ENCODE peak calls at places on chromosome 5, in five cellular contexts. J is A549, D is K562, L is HepG2, Z is H1. G is an unnamed sample.

GRCh38 chr5:154058055-154059038 is 19.6 kb downstream of the MFAP3 start:
- DNase-seq in J (no peak), Z (no peak), D (no peak), L (no peak), G (no peak)

GRCh38 chr5:137735531-137736284 is at the start of gene KLHL3:
- DNase-seq in J (no peak), L (peak; percentile 13), Z (peak; percentile 87), D (no peak), G (peak; percentile 81)

GRCh38 chr5:38148021-38148625 is 110.2 kb upstream of the EGFLAM start:
- DNase-seq in J (no peak), D (no peak), L (peak; percentile 99), Z (no peak), G (no peak)

GRCh38 chr5:134255418-134256150 is 29.7 kb upstream of the PPP2CA start:
- DNase-seq in D (no peak), Z (no peak), L (no peak), J (no peak), G (peak; percentile 61)

GRCh38 chr5:163914911-163915310 is 409.5 kb downstream of the MAT2B start:
- DNase-seq in L (no peak), J (no peak), D (no peak), Z (no peak), G (no peak)

GRCh38 chr5:167280111-167280510 is 1011.3 kb upstream of the WWC1 start:
- DNase-seq in Z (no peak), L (no peak), D (no peak), J (no peak), G (no peak)

GRCh38 chr5:158390556-158390955 is 531.6 kb upstream of the CLINT1 start:
- DNase-seq in D (no peak), J (no peak), L (no peak), Z (no peak), G (peak; percentile 95)

GRCh38 chr5:169071-169727 is 22.1 kb upstream of the LRRC14B start:
- DNase-seq in D (no peak), J (no peak), Z (no peak), L (no peak), G (peak; percentile 12)

GRCh38 chr5:10317825-10318682 is 10.4 kb upstream of the CMBL start:
- DNase-seq in D (no peak), J (no peak), Z (no peak), L (no peak), G (no peak)

GRCh38 chr5:28226407-28226806 is 1188.0 kb upstream of the CDH9 start:
- DNase-seq in J (no peak), L (no peak), Z (no peak), D (no peak), G (no peak)

GRCh38 chr5:2719332-2719731 is 32.1 kb downstream of the IRX2 start:
- DNase-seq in D (no peak), Z (no peak), L (no peak), J (no peak), G (no peak)

GRCh38 chr5:98794001-98794400 is 20.5 kb downstream of the RGMB start:
- DNase-seq in L (no peak), Z (no peak), D (no peak), J (no peak), G (no peak)

GRCh38 chr5:44605926-44606325 is 202.8 kb upstream of the MRPS30 start:
- DNase-seq in L (no peak), Z (no peak), J (no peak), D (no peak), G (no peak)

GRCh38 chr5:155418960-155419579 is 405.5 kb downstream of the KIF4B start:
- DNase-seq in Z (no peak), D (no peak), L (peak; percentile 48), J (no peak), G (no peak)

GRCh38 chr5:64838376-64838775 is 69.6 kb downstream of the CWC27 start:
- DNase-seq in Z (no peak), D (no peak), J (no peak), L (no peak), G (peak; percentile 52)

GRCh38 chr5:16427572-16427971 is 38.0 kb downstream of the ZNF622 start:
- DNase-seq in Z (no peak), L (no peak), D (no peak), J (no peak), G (no peak)

GRCh38 chr5:145237843-145238242 is 597.3 kb downstream of the PRELID2 start:
- DNase-seq in D (peak; percentile 10), Z (peak; percentile 68), J (no peak), L (peak; percentile 50), G (peak; percentile 72)

GRCh38 chr5:140073296-140073695 is 30.2 kb upstream of the NRG2 start:
- DNase-seq in D (peak; percentile 12), L (no peak), J (no peak), Z (no peak), G (peak; percentile 31)

GRCh38 chr5:32339198-32339597 is 26.5 kb upstream of the MTMR12 start:
- DNase-seq in L (no peak), D (no peak), Z (no peak), J (no peak), G (no peak)

GRCh38 chr5:138022912-138023311 is 10.0 kb downstream of the FAM13B start:
- DNase-seq in J (no peak), D (no peak), Z (no peak), L (no peak), G (no peak)

GRCh38 chr5:15452030-15452429 is 48.0 kb upstream of the FBXL7 start:
- DNase-seq in J (no peak), D (no peak), Z (no peak), L (no peak), G (no peak)

GRCh38 chr5:89069591-89069990 is 186.6 kb upstream of the MEF2C start:
- DNase-seq in Z (no peak), J (no peak), D (peak; percentile 20), L (no peak), G (no peak)

GRCh38 chr5:32115985-32116384 is 58.1 kb downstream of the GOLPH3 start:
- DNase-seq in J (peak; percentile 15), L (no peak), D (no peak), Z (no peak), G (no peak)

GRCh38 chr5:64497390-64497789 is 8.4 kb upstream of the RGS7BP start:
- DNase-seq in L (no peak), D (no peak), Z (no peak), J (no peak), G (no peak)

GRCh38 chr5:2257326-2258244 is 374.9 kb upstream of the IRX4 start:
- DNase-seq in L (no peak), Z (no peak), J (no peak), D (no peak), G (no peak)

GRCh38 chr5:146474040-146474439 is 26.9 kb downstream of the TCERG1 start:
- DNase-seq in J (no peak), L (no peak), D (no peak), Z (no peak), G (peak; percentile 17)

GRCh38 chr5:150036513-150036912 is 36.0 kb downstream of the HMGXB3 start:
- DNase-seq in L (no peak), Z (no peak), J (peak; percentile 58), D (no peak), G (no peak)

GRCh38 chr5:160169326-160169725 is 50.1 kb upstream of the PWWP2A start:
- DNase-seq in L (no peak), Z (no peak), J (no peak), D (no peak), G (peak; percentile 83)

GRCh38 chr5:158943057-158943456 is 156.7 kb downstream of the EBF1 start:
- DNase-seq in Z (no peak), D (no peak), J (peak; percentile 92), L (peak; percentile 18), G (no peak)

GRCh38 chr5:150644496-150644895 is 4.0 kb downstream of the SYNPO start:
- DNase-seq in D (no peak), J (no peak), Z (no peak), L (peak; percentile 45), G (no peak)

GRCh38 chr5:126516133-126516532 is 78.9 kb downstream of the ALDH7A1 start:
- DNase-seq in J (no peak), D (no peak), L (no peak), Z (no peak), G (no peak)

GRCh38 chr5:74254257-74254656 is 386.3 kb downstream of the ENC1 start:
- DNase-seq in L (no peak), Z (no peak), J (no peak), D (no peak), G (no peak)

GRCh38 chr5:81121836-81122235 is 111.3 kb upstream of the CKMT2 start:
- DNase-seq in D (no peak), L (no peak), J (no peak), Z (no peak), G (no peak)

GRCh38 chr5:36529142-36529541 is 77.3 kb upstream of the SLC1A3 start:
- DNase-seq in L (no peak), D (no peak), J (no peak), Z (no peak), G (no peak)
- TF ChIP-seq JUN in L (no peak), D (no peak), J (no peak), Z (no peak), G (no peak)

DNA sequence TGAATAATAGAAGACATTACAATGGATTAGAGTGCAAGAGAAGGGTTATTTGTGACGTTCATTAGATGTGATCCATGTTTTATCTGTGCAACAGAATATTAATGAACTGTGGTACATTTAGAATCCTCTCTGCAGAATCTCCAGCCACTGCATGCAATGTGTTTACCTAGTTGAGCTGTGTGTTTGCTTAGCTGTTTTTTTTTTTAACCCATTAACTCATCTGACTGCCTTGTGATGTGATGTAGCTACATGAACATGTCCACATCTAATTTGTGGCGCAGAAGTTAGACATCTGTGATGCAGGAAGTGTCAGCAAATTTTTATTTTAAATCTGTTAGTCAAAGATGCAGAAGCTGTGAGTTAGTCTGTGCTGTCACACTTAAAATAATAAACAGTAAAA is 236.9 kb downstream of the CD180 start:
- DNase-seq in Z (no peak), J (peak; percentile 22), D (no peak), L (peak; percentile 35), G (no peak)
- H3K4me3 ChIP-seq in Z (no peak overlapping the region), J (peak overlapping the region; percentile 27), D (no peak overlapping the region), L (no peak overlapping the region), G (no peak overlapping the region)

GRCh38 chr5:151739395-151739794 is 19.0 kb downstream of the ATOX1 start:
- DNase-seq in L (no peak), D (no peak), J (no peak), Z (no peak), G (no peak)
- TF ChIP-seq JUN in L (no peak), D (no peak), J (no peak), Z (no peak), G (no peak)

GRCh38 chr5:144205141-144205551 is 34.5 kb downstream of the KCTD16 start:
- DNase-seq in J (no peak), L (no peak), Z (peak; percentile 76), D (no peak), G (peak; percentile 46)
- H3K4me3 ChIP-seq in J (peak overlapping the region; percentile 48), L (no peak overlapping the region), Z (peak overlapping the region; percentile 69), D (no peak overlapping the region), G (peak overlapping the region; percentile 31)